ENCODE peak calls at places on chromosomes 7 and 10, in four cellular contexts. C is NCI-H446, D is heart right ventricle, S is A172. V is an unnamed sample.

GRCh38 chr7:134704827-134705226 is 58.2 kb downstream of the BPGM start:
- DNase-seq in D (no peak), C (no peak), S (no peak), V (no peak)

GRCh38 chr7:86785641-86786040 is 141.9 kb downstream of the GRM3 start:
- DNase-seq in D (no peak), C (no peak), S (no peak), V (no peak)

GRCh38 chr10:78178940-78179339 is 145.3 kb downstream of the RPS24 start:
- DNase-seq in D (peak; percentile 16), C (no peak), S (peak; percentile 72), V (no peak)

GRCh38 chr10:113273877-113274829 is 278.7 kb upstream of the HABP2 start:
- DNase-seq in C (peak; percentile 59), D (peak; percentile 57), S (no peak), V (no peak)

GRCh38 chr10:80462986-80463741 is 9.1 kb downstream of the TSPAN14 start:
- DNase-seq in D (no peak), C (peak; percentile 7), S (peak; percentile 40), V (no peak)

GRCh38 chr7:140857048-140857447 is 67.7 kb downstream of the BRAF start:
- DNase-seq in D (no peak), C (no peak), S (no peak), V (no peak)

GRCh38 chr10:44378626-44379025 is 6.3 kb downstream of the CXCL12 start:
- DNase-seq in C (no peak), S (no peak), D (no peak), V (no peak)

GRCh38 chr10:13074562-13075451 is 25.2 kb upstream of the OPTN start:
- DNase-seq in D (peak; percentile 63), S (peak; percentile 63), C (peak; percentile 70), V (peak; percentile 19)

GRCh38 chr7:1922071-1922869 is 252.2 kb downstream of the ELFN1 start:
- DNase-seq in S (no peak), D (no peak), C (no peak), V (no peak)

GRCh38 chr7:157518514-157519175 is 181.8 kb downstream of the DNAJB6 start:
- DNase-seq in D (no peak), S (no peak), C (no peak), V (no peak)

GRCh38 chr7:116707289-116707688 is 35.3 kb downstream of the MET start:
- DNase-seq in D (no peak), S (no peak), C (no peak), V (no peak)

GRCh38 chr10:47370015-47370767 is 13.9 kb downstream of the ZNF488 start:
- DNase-seq in C (no peak), S (no peak), D (no peak), V (no peak)

GRCh38 chr7:94089806-94090205 is 85.7 kb upstream of the BET1 start:
- DNase-seq in C (no peak), D (no peak), S (no peak), V (no peak)

GRCh38 chr7:73742753-73743641 is 4.4 kb upstream of the ABHD11 start:
- DNase-seq in C (no peak), D (no peak), S (peak; percentile 56), V (no peak)

GRCh38 chr10:82813856-82814255 is 938.9 kb downstream of the NRG3 start:
- DNase-seq in D (no peak), C (no peak), S (peak; percentile 55), V (no peak)

GRCh38 chr7:76369011-76369410 is 10.2 kb upstream of the YWHAG start:
- DNase-seq in D (no peak), S (no peak), C (no peak), V (no peak)

GRCh38 chr7:155270876-155271275 is 26.8 kb upstream of the INSIG1 start:
- DNase-seq in S (no peak), D (no peak), C (no peak), V (no peak)

GRCh38 chr7:143221737-143222136 is at the start of gene TAS2R40:
- DNase-seq in S (no peak), D (no peak), C (no peak), V (no peak)

V was measured in keratinocyte.